ENCODE peak calls at places on chromosomes 1 and 21, in seven cellular contexts. M, F, A, H, J, Q and E are unnamed samples.
A peak's percentile ranks its signal among the peaks of the same experiment; 100 is the strongest.

GRCh38 chr1:77084457-77084856 is 134.8 kb downstream of the PIGK start:
- DNase-seq in M (no peak), F (no peak), A (no peak), H (no peak), J (no peak), Q (no peak), E (no peak)

GRCh38 chr1:52145137-52145536 is 3.2 kb downstream of the ZFYVE9 start:
- DNase-seq in M (no peak), F (no peak), A (no peak), H (no peak), J (no peak), Q (no peak), E (no peak)

GRCh38 chr1:78114034-78114956 is 68.5 kb downstream of the GIPC2 start:
- DNase-seq in M (peak; percentile 51), F (peak; percentile 55), A (peak; percentile 36), H (peak; percentile 64), J (peak; percentile 52), Q (peak; percentile 72), E (peak; percentile 48)

GRCh38 chr1:110674337-110675059 is at the start of gene KCNA3:
- DNase-seq in M (peak; percentile 82), F (peak; percentile 76), A (peak; percentile 73), H (no peak), J (no peak), Q (no peak), E (no peak)

GRCh38 chr1:184297244-184297750 is 89.5 kb upstream of the C1orf21 start:
- DNase-seq in M (no peak), F (no peak), A (no peak), H (no peak), J (no peak), Q (no peak), E (no peak)

GRCh38 chr1:167862432-167863076 is 51.4 kb downstream of the ADCY10 start:
- DNase-seq in M (no peak), F (no peak), A (no peak), H (no peak), J (no peak), Q (no peak), E (no peak)

GRCh38 chr1:245807306-245807705 is 652.5 kb downstream of the KIF26B start:
- DNase-seq in M (no peak), F (no peak), A (no peak), H (no peak), J (no peak), Q (no peak), E (no peak)

GRCh38 chr1:6833804-6834203 is 48.5 kb downstream of the CAMTA1 start:
- DNase-seq in M (no peak), F (no peak), A (no peak), H (no peak), J (no peak), Q (no peak), E (no peak)

GRCh38 chr21:27580276-27580675 is 613.4 kb upstream of the ADAMTS5 start:
- DNase-seq in M (no peak), F (no peak), A (no peak), H (no peak), J (no peak), Q (no peak), E (no peak)

GRCh38 chr21:36910581-36911307 is 55.7 kb downstream of the HLCS start:
- DNase-seq in M (no peak), F (no peak), A (no peak), H (no peak), J (no peak), Q (no peak), E (peak; percentile 12)

GRCh38 chr1:156492591-156493080 is 7.9 kb downstream of the MEF2D start:
- DNase-seq in M (no peak), F (no peak), A (no peak), H (no peak), J (no peak), Q (no peak), E (no peak)

GRCh38 chr1:72197786-72198185 is 84.6 kb downstream of the NEGR1 start:
- DNase-seq in M (no peak), F (no peak), A (no peak), H (no peak), J (no peak), Q (no peak), E (no peak)

GRCh38 chr1:228349701-228350171 is 56.9 kb downstream of the TRIM11 start:
- DNase-seq in M (no peak), F (no peak), A (no peak), H (no peak), J (no peak), Q (no peak), E (no peak)

GRCh38 chr1:179164494-179164893 is 65.0 kb downstream of the ABL2 start:
- DNase-seq in M (no peak), F (no peak), A (no peak), H (no peak), J (no peak), Q (peak; percentile 43), E (peak; percentile 68)

GRCh38 chr21:45579383-45580180 is 37.3 kb upstream of the SLC19A1 start:
- DNase-seq in M (peak; percentile 12), F (no peak), A (no peak), H (no peak), J (no peak), Q (no peak), E (no peak)

GRCh38 chr1:203672354-203672753 is 45.7 kb downstream of the ATP2B4 start:
- DNase-seq in M (no peak), F (no peak), A (no peak), H (peak; percentile 20), J (no peak), Q (no peak), E (no peak)

GRCh38 chr21:35663856-35664606 is 396.3 kb downstream of the SETD4 start:
- DNase-seq in M (no peak), F (no peak), A (no peak), H (no peak), J (no peak), Q (no peak), E (no peak)

GRCh38 chr1:26857473-26857872 is 5.5 kb upstream of the SFN start:
- DNase-seq in M (no peak), F (no peak), A (no peak), H (no peak), J (no peak), Q (no peak), E (no peak)

GRCh38 chr1:1883092-1883858 is 7.6 kb downstream of the GNB1 start:
- DNase-seq in M (no peak), F (no peak), A (no peak), H (no peak), J (no peak), Q (peak; percentile 26), E (no peak)

GRCh38 chr1:44681905-44682900 is 7.7 kb downstream of the ARMH1 start:
- DNase-seq in M (no peak), F (no peak), A (no peak), H (no peak), J (no peak), Q (no peak), E (no peak)

GRCh38 chr1:109622103-109622892 is 2.7 kb downstream of the AMPD2 start:
- DNase-seq in M (no peak), F (no peak), A (no peak), H (no peak), J (peak; percentile 9), Q (no peak), E (no peak)

GRCh38 chr1:38268226-38268625 is 221.6 kb upstream of the POU3F1 start:
- DNase-seq in M (no peak), F (no peak), A (no peak), H (no peak), J (no peak), Q (no peak), E (no peak)

GRCh38 chr1:95084317-95085176 is 11.8 kb upstream of the ALG14 start:
- DNase-seq in M (no peak), F (peak; percentile 11), A (no peak), H (peak; percentile 50), J (no peak), Q (peak; percentile 25), E (peak; percentile 55)

GRCh38 chr1:33854091-33854490 is 9.8 kb upstream of the HMGB4 start:
- DNase-seq in M (no peak), F (no peak), A (no peak), H (no peak), J (no peak), Q (no peak), E (no peak)

GRCh38 chr1:204888294-204888693 is 17.6 kb downstream of the NFASC start:
- DNase-seq in M (no peak), F (no peak), A (no peak), H (no peak), J (no peak), Q (no peak), E (no peak)

GRCh38 chr1:19070197-19070651 is 113.7 kb upstream of the IFFO2 start:
- DNase-seq in M (no peak), F (no peak), A (no peak), H (no peak), J (no peak), Q (no peak), E (no peak)

GRCh38 chr1:75724472-75725022 is at the start of gene ACADM:
- DNase-seq in M (peak; percentile 94), F (peak; percentile 91), A (peak; percentile 73), H (peak; percentile 91), J (peak; percentile 83), Q (peak; percentile 53), E (peak; percentile 61)

GRCh38 chr1:58880592-58880991 is 96.7 kb upstream of the JUN start:
- DNase-seq in M (no peak), F (no peak), A (no peak), H (no peak), J (no peak), Q (no peak), E (no peak)

GRCh38 chr1:31431351-31431750 is 18.3 kb downstream of the SERINC2 start:
- DNase-seq in M (no peak), F (no peak), A (no peak), H (no peak), J (no peak), Q (no peak), E (no peak)